ENCODE peak calls at places on chromosomes 5 and 9, in four cellular contexts. R is mesothelial cell of epicardium, N is tibial artery, K is cardiac muscle cell. H is an unnamed sample.

GRCh38 chr5:178234753-178235599 is 2.4 kb upstream of the PHYKPL start:
- DNase-seq in R (peak; percentile 85), N (peak; percentile 63), K (peak; percentile 67), H (peak; percentile 38)

GRCh38 chr9:91151014-91151740 is 210.5 kb downstream of the AUH start:
- DNase-seq in R (no peak), N (no peak), K (peak; percentile 57), H (peak; percentile 95)

GRCh38 chr5:151243127-151243526 is 9.9 kb upstream of the GM2A start:
- DNase-seq in K (no peak), N (no peak), R (no peak), H (no peak)

GRCh38 chr5:94304146-94304545 is 314.3 kb downstream of the KIAA0825 start:
- DNase-seq in R (no peak), N (no peak), K (no peak), H (no peak)

GRCh38 chr5:66143473-66144073 is 527 bp upstream of the SREK1 start:
- DNase-seq in N (no peak), R (no peak), K (no peak), H (no peak)

GRCh38 chr9:98445576-98445975 is 190.1 kb upstream of the TBC1D2 start:
- DNase-seq in R (no peak), K (no peak), N (no peak), H (no peak)

GRCh38 chr5:88553926-88554325 is 285.3 kb upstream of the TMEM161B start:
- DNase-seq in K (no peak), N (no peak), R (no peak), H (no peak)

GRCh38 chr5:156380846-156381245 is 53.9 kb downstream of the SGCD start:
- DNase-seq in K (peak; percentile 82), R (no peak), N (no peak), H (peak; percentile 41)

GRCh38 chr5:154722097-154722496 is 33.1 kb upstream of the LARP1 start:
- DNase-seq in K (no peak), R (no peak), N (no peak), H (no peak)

GRCh38 chr5:32613050-32613672 is 27.8 kb downstream of the SUB1 start:
- DNase-seq in R (peak; percentile 91), N (peak; percentile 86), K (peak; percentile 86), H (peak; percentile 72)

GRCh38 chr5:147554285-147554817 is 44.5 kb upstream of the DPYSL3 start:
- DNase-seq in R (no peak), K (peak; percentile 89), N (no peak), H (peak; percentile 94)

GRCh38 chr5:131879705-131880104 is 65.8 kb downstream of the MEIKIN start:
- DNase-seq in R (no peak), N (no peak), K (no peak), H (no peak)

GRCh38 chr5:126271141-126271540 is 152.1 kb upstream of the GRAMD2B start:
- DNase-seq in R (no peak), N (no peak), K (no peak), H (no peak)

GRCh38 chr9:122402403-122403268 is 31.8 kb downstream of the PTGS1 start:
- DNase-seq in N (no peak), K (peak; percentile 99), R (no peak), H (peak; percentile 99)

GRCh38 chr9:134051319-134051718 is 16.5 kb downstream of the BRD3 start:
- DNase-seq in R (no peak), N (no peak), K (no peak), H (no peak)

GRCh38 chr9:136024696-136025316 is 63.6 kb upstream of the UBAC1 start:
- DNase-seq in R (no peak), K (no peak), N (peak; percentile 17), H (no peak)
- TF ChIP-seq CTCF in R (no peak), K (no peak), N (no peak), H (no peak)

GRCh38 chr9:81719972-81720371 is 30.6 kb upstream of the TLE1 start:
- DNase-seq in K (no peak), R (no peak), N (no peak), H (no peak)

GRCh38 chr9:81718244-81718643 is 28.9 kb upstream of the TLE1 start:
- DNase-seq in R (no peak), N (no peak), K (no peak), H (no peak)

GRCh38 chr9:81717747-81718077 is 28.4 kb upstream of the TLE1 start:
- DNase-seq in K (no peak), N (no peak), R (no peak), H (no peak)

GRCh38 chr9:81717061-81717746 is 27.9 kb upstream of the TLE1 start:
- DNase-seq in K (no peak), R (no peak), N (no peak), H (no peak)

GRCh38 chr9:81716409-81716808 is 27.1 kb upstream of the TLE1 start:
- DNase-seq in N (no peak), K (peak; percentile 10), R (no peak), H (peak; percentile 9)
- TF ChIP-seq CTCF in N (no peak), K (no peak), R (no peak), H (no peak)

GRCh38 chr5:172007795-172008465 is 1.5 kb upstream of the FBXW11 start:
- DNase-seq in K (peak; percentile 88), R (no peak), N (no peak), H (peak; percentile 61)

GRCh38 chr5:172007153-172007794 is 836 bp upstream of the FBXW11 start:
- DNase-seq in N (no peak), R (no peak), K (peak; percentile 31), H (no peak)

GRCh38 chr5:172008689-172009141 is 2.3 kb upstream of the FBXW11 start:
- DNase-seq in R (no peak), N (no peak), K (peak; percentile 80), H (no peak)

GRCh38 chr5:172009536-172010270 is 3.3 kb upstream of the FBXW11 start:
- DNase-seq in N (no peak), K (peak; percentile 45), R (no peak), H (no peak)

DNA sequence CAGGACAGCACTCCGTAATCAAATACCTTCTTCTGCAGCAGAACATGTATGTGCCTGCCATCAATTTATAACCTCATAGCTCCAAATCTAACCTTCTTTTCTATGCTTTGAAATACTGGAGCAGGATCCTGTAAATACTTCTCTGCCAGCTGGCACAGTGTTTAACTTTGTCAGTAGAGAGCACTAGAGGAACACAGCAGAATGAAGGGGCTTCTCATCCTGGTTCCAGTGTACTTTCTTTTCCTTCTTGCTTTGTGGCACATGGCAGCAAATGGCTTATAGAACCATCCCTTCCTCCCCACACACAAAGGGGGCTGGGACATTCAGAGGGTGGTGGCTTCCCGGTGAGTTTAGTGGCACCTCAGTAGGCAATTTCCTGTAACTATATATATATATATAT is 3.8 kb upstream of the FBXW11 start:
- DNase-seq in N (no peak), R (no peak), K (peak; percentile 79), H (no peak)
- TF ChIP-seq CTCF in N (no peak), R (no peak), K (peak; percentile 49), H (no peak)

GRCh38 chr9:120510816-120511215 is 69.2 kb downstream of the CDK5RAP2 start:
- DNase-seq in K (no peak), R (no peak), N (no peak), H (no peak)

GRCh38 chr9:120507936-120508510 is 71.9 kb downstream of the CDK5RAP2 start:
- DNase-seq in K (no peak), R (no peak), N (no peak), H (no peak)

GRCh38 chr9:120500733-120501132 is 79.2 kb downstream of the CDK5RAP2 start:
- DNase-seq in R (no peak), N (no peak), K (no peak), H (no peak)

GRCh38 chr9:120505186-120505585 is 74.8 kb downstream of the CDK5RAP2 start:
- DNase-seq in R (no peak), N (no peak), K (peak; percentile 55), H (no peak)
- TF ChIP-seq CTCF in R (no peak), N (no peak), K (peak; percentile 31), H (no peak)

GRCh38 chr5:37837101-37838032 is 2.5 kb downstream of the GDNF start:
- DNase-seq in K (peak; percentile 81), N (peak; percentile 64), R (peak; percentile 92), H (peak; percentile 67)

GRCh38 chr5:37838933-37839341 is 904 bp downstream of the GDNF start:
- DNase-seq in K (no peak), R (no peak), N (no peak), H (no peak)

GRCh38 chr5:37839441-37840035 is 303 bp downstream of the GDNF start:
- DNase-seq in R (peak; percentile 71), K (peak; percentile 69), N (no peak), H (peak; percentile 47)

GRCh38 chr5:37836173-37837100 is 3.4 kb downstream of the GDNF start:
- DNase-seq in K (peak; percentile 45), N (no peak), R (no peak), H (peak; percentile 20)

GRCh38 chr5:37838152-37838932 is 1.5 kb downstream of the GDNF start:
- DNase-seq in N (no peak), K (peak; percentile 33), R (no peak), H (no peak)
- TF ChIP-seq CTCF in N (no peak), K (peak; percentile 17), R (no peak), H (no peak)